ENCODE peak calls at places on chromosomes 5 and 9, in four cellular contexts. Y, Q, B and J are unnamed samples.

GRCh38 chr9:135901826-135902225 is 5.5 kb downstream of the CAMSAP1 start:
- DNase-seq in Y (no peak), Q (no peak), B (no peak), J (no peak)

GRCh38 chr9:110444911-110445310 is 107.2 kb upstream of the TXNDC8 start:
- DNase-seq in Y (no peak), Q (peak; percentile 77), B (no peak), J (peak; percentile 18)

GRCh38 chr5:89260254-89260653 is 377.3 kb upstream of the MEF2C start:
- DNase-seq in Y (no peak), Q (peak; percentile 11), B (no peak), J (no peak)

GRCh38 chr9:6945871-6946270 is 188.1 kb downstream of the KDM4C start:
- DNase-seq in Y (no peak), Q (no peak), B (no peak), J (no peak)

GRCh38 chr5:28914302-28914701 is 1875.9 kb upstream of the CDH9 start:
- DNase-seq in Y (no peak), Q (no peak), B (no peak), J (no peak)

GRCh38 chr9:111944467-111944866 is 47.9 kb downstream of the UGCG start:
- DNase-seq in Y (no peak), Q (peak; percentile 74), B (no peak), J (no peak)

GRCh38 chr9:27247756-27248155 is 49.2 kb downstream of the EQTN start:
- DNase-seq in Y (peak; percentile 43), Q (peak; percentile 63), B (peak; percentile 28), J (peak; percentile 11)

GRCh38 chr5:90518666-90519065 is 10.7 kb downstream of the LYSMD3 start:
- DNase-seq in Y (no peak), Q (peak; percentile 28), B (no peak), J (no peak)

GRCh38 chr9:132578367-132578932 is 4.0 kb upstream of the BARHL1 start:
- DNase-seq in Y (no peak), Q (no peak), B (no peak), J (no peak)

GRCh38 chr9:132577119-132577518 is 5.3 kb upstream of the BARHL1 start:
- DNase-seq in Y (no peak), Q (no peak), B (no peak), J (no peak)

GRCh38 chr9:132582276-132582785 is at the start of gene BARHL1:
- DNase-seq in Y (no peak), Q (no peak), B (no peak), J (no peak)

GRCh38 chr9:132582786-132583583 is 579 bp downstream of the BARHL1 start:
- DNase-seq in Y (no peak), Q (no peak), B (no peak), J (no peak)

DNA sequence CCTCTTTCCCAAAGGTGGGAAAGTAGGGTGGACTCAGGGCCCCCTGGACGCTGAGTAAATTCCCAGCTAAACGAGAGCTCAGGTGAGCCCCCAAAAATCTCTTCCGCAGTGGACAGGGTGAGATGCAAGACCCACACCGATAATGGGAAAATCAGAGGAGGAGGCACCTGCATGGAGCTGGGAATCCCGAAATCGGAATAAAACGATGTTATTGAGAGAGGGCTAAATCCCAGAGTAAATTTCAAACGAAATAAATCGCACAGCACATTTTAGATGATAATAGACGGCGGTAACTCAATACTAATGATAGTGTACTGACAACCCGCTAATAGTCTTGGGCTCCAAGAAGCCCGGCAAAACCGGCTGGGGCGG is 3.0 kb upstream of the BARHL1 start:
- DNase-seq in Y (no peak), Q (no peak), B (no peak), J (no peak)
- TF ChIP-seq EZH2 in Y (no peak), Q (peak; percentile 83), B (no peak), J (no peak)

GRCh38 chr5:42655982-42656660 is 100.5 kb upstream of the CCDC152 start:
- DNase-seq in Y (no peak), Q (peak; percentile 47), B (no peak), J (no peak)
- H3K4me2 ChIP-seq in Y (no peak overlapping the region), Q (peak overlapping the region; percentile 2), B (no peak overlapping the region), J (peak overlapping the region; percentile 36)

DNA sequence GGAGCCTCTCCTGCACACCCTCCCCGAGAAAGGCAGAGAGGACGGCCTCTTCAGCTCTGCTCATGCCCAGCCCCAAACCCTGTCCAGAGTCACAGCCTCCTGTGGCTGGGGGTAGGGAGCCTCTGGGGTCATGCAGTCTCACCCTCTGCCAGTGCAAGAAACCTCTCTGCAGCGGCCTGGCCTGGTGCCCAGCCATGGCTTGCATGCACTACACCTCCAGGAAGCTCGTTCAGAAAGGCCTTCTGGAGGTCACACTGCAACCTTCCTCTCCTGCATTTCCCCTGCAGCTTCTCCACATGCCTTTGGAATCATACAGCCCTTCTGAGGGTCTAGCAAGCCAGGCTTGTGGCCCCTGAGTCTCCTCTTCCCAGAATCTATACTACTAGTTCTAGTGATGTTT is 17.9 kb downstream of the CSF1R start:
- DNase-seq in Y (no peak), Q (no peak), B (no peak), J (no peak)
- H2AFZ ChIP-seq in Y (no peak overlapping the region), Q (no peak overlapping the region), B (no peak overlapping the region), J (no peak overlapping the region)

DNA sequence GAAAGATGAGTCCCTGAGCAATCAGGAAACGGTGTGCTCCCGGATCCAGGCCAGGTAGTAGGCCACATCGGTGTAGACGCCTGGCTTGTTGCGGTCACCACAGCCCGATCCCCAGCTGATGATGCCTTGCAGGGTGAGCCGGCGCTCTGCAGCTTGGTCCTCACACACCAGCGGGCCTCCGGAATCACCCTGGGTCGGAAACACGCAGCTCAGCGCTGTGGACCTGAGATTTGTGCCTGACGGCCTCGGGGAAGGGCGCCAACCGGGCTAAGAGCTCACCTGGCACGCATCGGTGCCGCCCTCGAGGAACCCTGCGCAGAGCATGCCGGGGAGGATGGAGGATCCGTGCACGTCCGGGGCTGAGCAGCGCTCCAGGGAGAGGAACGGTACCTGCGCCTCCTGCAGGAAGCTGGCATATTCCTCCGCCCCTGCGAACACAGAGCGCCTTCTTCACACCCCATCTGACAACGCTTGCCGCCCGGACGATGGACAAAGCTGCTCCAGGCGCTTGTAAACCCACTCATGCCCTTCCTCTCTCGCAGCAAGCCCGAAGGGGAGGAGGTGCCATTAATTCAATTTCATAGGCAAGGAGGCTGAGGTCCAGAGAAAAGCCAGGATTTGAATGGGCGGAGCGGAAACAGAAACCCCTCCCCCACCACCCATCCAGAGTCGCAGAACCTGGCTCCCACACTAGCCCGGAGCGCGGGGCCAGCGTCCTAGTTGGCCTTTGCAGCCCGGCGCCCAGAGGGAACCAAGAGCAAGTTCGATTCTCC is 2.0 kb upstream of the PFN3 start:
- DNase-seq in Y (peak; percentile 82), Q (peak; percentile 74), B (no peak), J (no peak)
- TF ChIP-seq EZH2 in Y (no peak), Q (no peak), B (no peak), J (no peak)

GRCh38 chr9:84296146-84296843 is 44.3 kb downstream of the SLC28A3 start:
- DNase-seq in Y (no peak), Q (peak; percentile 70), B (no peak), J (no peak)

GRCh38 chr9:84294551-84294950 is 46.0 kb downstream of the SLC28A3 start:
- DNase-seq in Y (no peak), Q (no peak), B (no peak), J (no peak)

GRCh38 chr9:84297162-84297821 is 43.3 kb downstream of the SLC28A3 start:
- DNase-seq in Y (no peak), Q (peak; percentile 73), B (no peak), J (no peak)

GRCh38 chr9:84293001-84293798 is 47.4 kb downstream of the SLC28A3 start:
- DNase-seq in Y (no peak), Q (no peak), B (no peak), J (no peak)
- H3K4me2 ChIP-seq in Y (no peak overlapping the region), Q (no peak overlapping the region), B (no peak overlapping the region), J (no peak overlapping the region)

DNA sequence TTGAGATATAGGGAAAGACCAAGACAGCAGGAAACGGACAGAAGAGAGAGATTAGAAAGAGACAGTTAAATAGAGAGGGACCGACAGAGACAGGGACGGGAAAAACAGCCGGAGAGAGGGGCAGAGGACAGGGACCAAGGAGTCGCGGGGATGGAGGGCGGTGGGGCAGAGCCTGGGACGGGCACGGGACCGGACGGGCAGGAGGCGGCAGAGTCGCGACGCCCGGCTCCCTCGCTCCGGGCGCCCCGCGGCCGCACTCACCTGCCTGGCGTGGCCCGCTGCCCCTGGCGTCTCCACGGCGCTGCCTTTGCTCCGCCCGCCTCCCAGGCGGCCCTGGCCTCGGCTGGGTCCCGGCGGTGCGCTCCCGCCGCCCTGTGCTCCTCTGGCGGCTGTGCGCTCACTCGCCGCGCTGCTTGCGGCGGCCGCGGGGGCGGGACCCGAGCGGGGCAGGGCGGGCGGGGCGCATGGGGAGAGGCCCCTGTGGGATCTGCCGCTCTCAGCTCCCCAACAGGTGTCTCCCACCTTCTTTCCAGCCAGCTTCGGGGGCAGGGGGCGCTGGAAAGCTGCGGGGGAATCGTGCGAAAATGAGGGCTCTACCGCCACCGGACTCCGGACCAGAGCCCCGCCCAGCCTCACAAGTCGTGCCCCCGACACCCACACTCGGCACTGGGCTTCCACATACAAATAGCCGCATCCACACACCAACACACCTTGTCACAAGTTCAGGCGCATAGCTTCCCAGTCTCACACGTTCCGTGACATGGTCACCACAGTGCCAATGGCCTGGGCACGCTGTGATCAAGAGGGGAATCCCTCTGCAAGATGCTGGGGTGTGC is at the start of gene ARID3C:
- DNase-seq in Y (no peak), Q (peak; percentile 72), B (no peak), J (no peak)
- H2AFZ ChIP-seq in Y (peak within 1 kb of the TSS; percentile 86), Q (peak within 1 kb of the TSS; percentile 33), B (no peak within 1 kb of the TSS), J (no peak within 1 kb of the TSS)